ENCODE peak calls at places on chromosomes 1 and 21, in five cellular contexts. One of them, this sample, is unnamed.

GRCh38 chr1:45033356-45033755 is 21.3 kb downstream of the UROD start:
- DNase-seq in heart left ventricle: no peak
- DNase-seq in tibial artery: no peak
- DNase-seq in bronchial epithelial cell: no peak
- DNase-seq in CD8-positive, alpha-beta T cell: no peak
- DNase-seq in this sample: no peak

GRCh38 chr1:8597455-8597854 is 220.0 kb downstream of the RERE start:
- DNase-seq in CD8-positive, alpha-beta T cell: no peak
- DNase-seq in heart left ventricle: no peak
- DNase-seq in bronchial epithelial cell: no peak
- DNase-seq in tibial artery: no peak
- DNase-seq in this sample: no peak

GRCh38 chr1:33096358-33097005 is 15.5 kb downstream of the AZIN2 start:
- DNase-seq in bronchial epithelial cell: no peak
- DNase-seq in heart left ventricle: no peak
- DNase-seq in tibial artery: no peak
- DNase-seq in CD8-positive, alpha-beta T cell: no peak
- DNase-seq in this sample: no peak

GRCh38 chr1:185917646-185918045 is 183.5 kb downstream of the HMCN1 start:
- DNase-seq in bronchial epithelial cell: peak; percentile 29
- DNase-seq in tibial artery: no peak
- DNase-seq in CD8-positive, alpha-beta T cell: no peak
- DNase-seq in heart left ventricle: no peak
- DNase-seq in this sample: no peak

GRCh38 chr1:13589403-13589802 is 5.8 kb downstream of the PDPN start:
- DNase-seq in CD8-positive, alpha-beta T cell: no peak
- DNase-seq in tibial artery: no peak
- DNase-seq in bronchial epithelial cell: no peak
- DNase-seq in heart left ventricle: no peak
- DNase-seq in this sample: no peak

GRCh38 chr1:42937141-42937696 is 21.4 kb downstream of the SLC2A1 start:
- DNase-seq in tibial artery: peak; percentile 14
- DNase-seq in bronchial epithelial cell: peak; percentile 98
- DNase-seq in heart left ventricle: no peak
- DNase-seq in CD8-positive, alpha-beta T cell: no peak
- DNase-seq in this sample: no peak

GRCh38 chr1:99557556-99558256 is 88.2 kb upstream of the PALMD start:
- DNase-seq in tibial artery: no peak
- DNase-seq in heart left ventricle: no peak
- DNase-seq in CD8-positive, alpha-beta T cell: no peak
- DNase-seq in bronchial epithelial cell: peak; percentile 92
- DNase-seq in this sample: no peak

GRCh38 chr1:100107696-100108095 is 25.0 kb downstream of the SASS6 start:
- DNase-seq in heart left ventricle: no peak
- DNase-seq in CD8-positive, alpha-beta T cell: no peak
- DNase-seq in bronchial epithelial cell: no peak
- DNase-seq in tibial artery: no peak
- DNase-seq in this sample: no peak

GRCh38 chr1:44655609-44656008 is 18.7 kb downstream of the TMEM53 start:
- DNase-seq in CD8-positive, alpha-beta T cell: no peak
- DNase-seq in tibial artery: no peak
- DNase-seq in heart left ventricle: no peak
- DNase-seq in bronchial epithelial cell: no peak
- DNase-seq in this sample: no peak

GRCh38 chr1:180930687-180931086 is 18.0 kb downstream of the KIAA1614 start:
- DNase-seq in tibial artery: no peak
- DNase-seq in bronchial epithelial cell: no peak
- DNase-seq in CD8-positive, alpha-beta T cell: no peak
- DNase-seq in heart left ventricle: no peak
- DNase-seq in this sample: no peak

GRCh38 chr1:26721669-26722355 is 26.0 kb downstream of the ARID1A start:
- DNase-seq in CD8-positive, alpha-beta T cell: peak; percentile 45
- DNase-seq in bronchial epithelial cell: no peak
- DNase-seq in heart left ventricle: no peak
- DNase-seq in tibial artery: no peak
- DNase-seq in this sample: no peak

GRCh38 chr1:165408518-165408917 is 36.4 kb downstream of the RXRG start:
- DNase-seq in tibial artery: no peak
- DNase-seq in CD8-positive, alpha-beta T cell: no peak
- DNase-seq in heart left ventricle: peak; percentile 40
- DNase-seq in bronchial epithelial cell: peak; percentile 77
- DNase-seq in this sample: no peak

GRCh38 chr1:12181568-12181967 is 14.8 kb downstream of the TNFRSF1B start:
- DNase-seq in heart left ventricle: no peak
- DNase-seq in tibial artery: no peak
- DNase-seq in CD8-positive, alpha-beta T cell: no peak
- DNase-seq in bronchial epithelial cell: no peak
- DNase-seq in this sample: no peak

GRCh38 chr1:158554352-158554751 is at the start of gene OR6Y1:
- DNase-seq in tibial artery: no peak
- DNase-seq in heart left ventricle: peak; percentile 26
- DNase-seq in CD8-positive, alpha-beta T cell: no peak
- DNase-seq in bronchial epithelial cell: no peak
- DNase-seq in this sample: no peak

GRCh38 chr1:216464489-216464888 is 41.2 kb upstream of the USH2A start:
- DNase-seq in bronchial epithelial cell: peak; percentile 93
- DNase-seq in heart left ventricle: no peak
- DNase-seq in tibial artery: no peak
- DNase-seq in CD8-positive, alpha-beta T cell: no peak
- DNase-seq in this sample: no peak

GRCh38 chr1:41391834-41392527 is 30.7 kb downstream of the FOXO6 start:
- DNase-seq in bronchial epithelial cell: no peak
- DNase-seq in heart left ventricle: no peak
- DNase-seq in CD8-positive, alpha-beta T cell: no peak
- DNase-seq in tibial artery: no peak
- DNase-seq in this sample: no peak

GRCh38 chr21:24420694-24421093 is 1186.6 kb downstream of the MRPL39 start:
- DNase-seq in bronchial epithelial cell: no peak
- DNase-seq in heart left ventricle: no peak
- DNase-seq in CD8-positive, alpha-beta T cell: no peak
- DNase-seq in tibial artery: no peak
- DNase-seq in this sample: no peak

GRCh38 chr1:114259517-114260160 is 106.0 kb upstream of the SYT6 start:
- DNase-seq in heart left ventricle: peak; percentile 41
- DNase-seq in bronchial epithelial cell: no peak
- DNase-seq in tibial artery: no peak
- DNase-seq in CD8-positive, alpha-beta T cell: no peak
- DNase-seq in this sample: no peak

GRCh38 chr1:22021061-22021460 is 19.6 kb downstream of the CELA3A start:
- DNase-seq in CD8-positive, alpha-beta T cell: no peak
- DNase-seq in bronchial epithelial cell: no peak
- DNase-seq in tibial artery: no peak
- DNase-seq in heart left ventricle: no peak
- DNase-seq in this sample: no peak

GRCh38 chr1:171429137-171429536 is 56.2 kb upstream of the PRRC2C start:
- DNase-seq in heart left ventricle: no peak
- DNase-seq in bronchial epithelial cell: no peak
- DNase-seq in tibial artery: no peak
- DNase-seq in CD8-positive, alpha-beta T cell: no peak
- DNase-seq in this sample: no peak

GRCh38 chr1:175376194-175376593 is 183.6 kb upstream of the KIAA0040 start:
- DNase-seq in tibial artery: no peak
- DNase-seq in heart left ventricle: no peak
- DNase-seq in bronchial epithelial cell: peak; percentile 17
- DNase-seq in CD8-positive, alpha-beta T cell: no peak
- DNase-seq in this sample: no peak

GRCh38 chr1:221837886-221838285 is 96.0 kb upstream of the DUSP10 start:
- DNase-seq in bronchial epithelial cell: no peak
- DNase-seq in CD8-positive, alpha-beta T cell: no peak
- DNase-seq in tibial artery: no peak
- DNase-seq in heart left ventricle: no peak
- DNase-seq in this sample: no peak

DNA sequence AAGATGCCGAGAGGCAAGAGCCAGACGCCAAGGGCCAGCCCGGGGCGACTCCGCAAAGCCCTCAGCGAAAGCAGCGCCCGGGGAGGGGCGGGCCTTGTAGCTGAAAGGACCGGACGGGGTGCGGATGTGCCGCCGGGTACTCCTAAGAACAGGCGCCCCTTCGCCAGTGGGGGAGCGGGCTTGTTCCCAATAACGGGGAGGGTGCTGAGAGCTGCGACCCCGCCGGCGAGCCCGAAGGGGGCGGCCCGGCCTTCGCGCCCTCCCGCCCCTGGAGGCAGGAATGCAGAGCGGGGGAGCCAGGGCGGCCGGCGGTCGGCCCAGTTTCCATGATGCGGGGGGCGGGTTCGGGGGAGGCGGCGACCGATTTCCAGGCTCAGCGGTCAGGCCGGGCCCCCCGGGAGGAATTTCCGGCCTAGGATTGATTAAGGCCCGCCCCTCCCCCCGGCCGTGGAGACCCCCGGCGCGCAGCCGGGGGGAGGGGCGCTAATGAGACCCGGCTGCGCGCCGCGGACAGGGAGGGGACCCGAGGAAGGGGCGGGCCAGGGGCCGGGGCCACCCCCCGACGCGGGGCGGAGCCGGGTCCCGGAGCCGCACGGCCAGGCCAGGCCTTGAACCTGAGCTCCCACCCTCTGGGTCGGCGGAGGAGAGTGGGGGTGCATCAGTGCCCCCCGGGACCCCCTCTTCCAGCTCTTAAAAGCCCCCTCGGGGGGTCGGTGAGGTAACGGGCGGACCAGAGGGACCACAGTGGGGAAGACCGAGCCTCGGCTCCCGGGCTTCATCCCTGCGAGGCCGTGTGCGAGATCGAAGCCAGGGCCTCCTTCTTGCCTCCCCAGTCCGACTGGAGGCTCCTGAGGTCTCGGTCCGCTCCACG is 898 bp upstream of the TMEM200B start:
- DNase-seq in bronchial epithelial cell: no peak
- DNase-seq in CD8-positive, alpha-beta T cell: peak; percentile 71
- DNase-seq in tibial artery: peak; percentile 74
- DNase-seq in heart left ventricle: peak; percentile 82
- DNase-seq in this sample: peak; percentile 79
- TF ChIP-seq CTCF in bronchial epithelial cell: peak; percentile 74
- TF ChIP-seq CTCF in CD8-positive, alpha-beta T cell: no peak
- TF ChIP-seq CTCF in tibial artery: peak; percentile 92
- TF ChIP-seq CTCF in heart left ventricle: peak; percentile 61
- TF ChIP-seq CTCF in this sample: peak; percentile 77

GRCh38 chr21:34019402-34019801 is 54.0 kb upstream of the MRPS6 start:
- DNase-seq in CD8-positive, alpha-beta T cell: no peak
- DNase-seq in tibial artery: no peak
- DNase-seq in bronchial epithelial cell: no peak
- DNase-seq in heart left ventricle: no peak
- DNase-seq in this sample: no peak
- H3K4me3 ChIP-seq in CD8-positive, alpha-beta T cell: no peak overlapping the region
- H3K4me3 ChIP-seq in tibial artery: no peak overlapping the region
- H3K4me3 ChIP-seq in bronchial epithelial cell: no peak overlapping the region
- H3K4me3 ChIP-seq in heart left ventricle: no peak overlapping the region
- H3K4me3 ChIP-seq in this sample: no peak overlapping the region

GRCh38 chr1:211126622-211127021 is 7.3 kb downstream of the KCNH1 start:
- DNase-seq in bronchial epithelial cell: no peak
- DNase-seq in tibial artery: no peak
- DNase-seq in heart left ventricle: no peak
- DNase-seq in CD8-positive, alpha-beta T cell: no peak
- DNase-seq in this sample: no peak

GRCh38 chr1:211133393-211133840 is 531 bp downstream of the KCNH1 start:
- DNase-seq in tibial artery: no peak
- DNase-seq in bronchial epithelial cell: no peak
- DNase-seq in CD8-positive, alpha-beta T cell: no peak
- DNase-seq in heart left ventricle: no peak
- DNase-seq in this sample: no peak

GRCh38 chr1:211132681-211133392 is 1.1 kb downstream of the KCNH1 start:
- DNase-seq in bronchial epithelial cell: no peak
- DNase-seq in heart left ventricle: no peak
- DNase-seq in CD8-positive, alpha-beta T cell: no peak
- DNase-seq in tibial artery: no peak
- DNase-seq in this sample: no peak

GRCh38 chr1:211127166-211127565 is 6.8 kb downstream of the KCNH1 start:
- DNase-seq in bronchial epithelial cell: no peak
- DNase-seq in tibial artery: no peak
- DNase-seq in heart left ventricle: no peak
- DNase-seq in CD8-positive, alpha-beta T cell: no peak
- DNase-seq in this sample: no peak

DNA sequence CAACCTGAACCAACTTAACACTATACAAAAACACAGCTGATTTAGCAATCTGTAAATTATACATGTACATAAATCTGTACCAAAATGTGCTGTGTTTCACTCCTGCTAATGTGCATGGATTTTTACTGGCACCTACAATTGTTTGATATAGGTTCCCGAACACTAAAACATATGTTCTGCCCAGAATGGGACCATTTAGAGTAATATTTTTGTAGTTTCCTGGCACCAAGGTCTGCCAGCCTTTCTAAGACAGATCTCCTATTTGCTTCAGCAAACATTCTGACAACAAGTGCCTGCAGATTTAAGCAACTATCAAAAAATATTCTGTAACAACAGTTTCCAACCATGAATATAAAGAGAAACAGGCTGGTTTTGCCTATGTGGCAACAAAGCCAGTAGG is 4.2 kb downstream of the KCNH1 start:
- DNase-seq in heart left ventricle: no peak
- DNase-seq in tibial artery: no peak
- DNase-seq in CD8-positive, alpha-beta T cell: no peak
- DNase-seq in bronchial epithelial cell: no peak
- DNase-seq in this sample: no peak
- H3K27me3 ChIP-seq in heart left ventricle: peaks cover 10% of the 10 kb centered on the region
- H3K27me3 ChIP-seq in tibial artery: no peaks in the 10 kb centered on the region
- H3K27me3 ChIP-seq in CD8-positive, alpha-beta T cell: no peaks in the 10 kb centered on the region
- H3K27me3 ChIP-seq in bronchial epithelial cell: peaks cover 15% of the 10 kb centered on the region
- H3K27me3 ChIP-seq in this sample: peaks cover 92% of the 10 kb centered on the region

DNA sequence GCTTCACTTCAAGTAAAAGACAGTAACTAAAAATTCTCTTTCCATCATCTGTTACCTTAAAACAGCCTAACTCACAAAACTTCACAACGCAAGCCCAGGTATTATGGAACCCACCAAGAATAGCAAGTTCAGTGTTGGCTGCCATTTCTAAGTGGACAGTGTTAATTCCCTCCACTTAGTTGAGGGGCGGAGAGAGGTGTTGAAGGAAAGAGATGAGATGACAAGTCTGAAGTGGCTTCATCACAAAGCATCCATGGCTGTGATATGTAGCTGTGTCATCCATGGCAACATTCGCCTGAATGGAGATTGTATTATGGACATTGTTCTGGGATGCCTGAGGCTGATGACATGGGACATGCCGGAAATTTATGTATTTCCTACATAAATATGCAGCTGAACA is 101.8 kb downstream of the SIM2 start:
- DNase-seq in bronchial epithelial cell: no peak
- DNase-seq in heart left ventricle: no peak
- DNase-seq in CD8-positive, alpha-beta T cell: no peak
- DNase-seq in tibial artery: no peak
- DNase-seq in this sample: no peak
- TF ChIP-seq CTCF in bronchial epithelial cell: no peak
- TF ChIP-seq CTCF in heart left ventricle: no peak
- TF ChIP-seq CTCF in CD8-positive, alpha-beta T cell: no peak
- TF ChIP-seq CTCF in tibial artery: no peak
- TF ChIP-seq CTCF in this sample: no peak

GRCh38 chr1:209937996-209938959 is at the start of gene SYT14:
- DNase-seq in heart left ventricle: no peak
- DNase-seq in CD8-positive, alpha-beta T cell: no peak
- DNase-seq in tibial artery: no peak
- DNase-seq in bronchial epithelial cell: no peak
- DNase-seq in this sample: no peak
- H3K4me3 ChIP-seq in heart left ventricle: no peak within 1 kb of the TSS
- H3K4me3 ChIP-seq in CD8-positive, alpha-beta T cell: no peak within 1 kb of the TSS
- H3K4me3 ChIP-seq in tibial artery: no peak within 1 kb of the TSS
- H3K4me3 ChIP-seq in bronchial epithelial cell: no peak within 1 kb of the TSS
- H3K4me3 ChIP-seq in this sample: peak within 1 kb of the TSS; percentile 42

GRCh38 chr1:20076223-20076622 is 6.2 kb downstream of the PLA2G5 start:
- DNase-seq in heart left ventricle: no peak
- DNase-seq in tibial artery: no peak
- DNase-seq in CD8-positive, alpha-beta T cell: no peak
- DNase-seq in bronchial epithelial cell: no peak
- DNase-seq in this sample: no peak
- H3K27me3 ChIP-seq in heart left ventricle: no peaks in the 10 kb centered on the region
- H3K27me3 ChIP-seq in tibial artery: no peaks in the 10 kb centered on the region
- H3K27me3 ChIP-seq in CD8-positive, alpha-beta T cell: no peaks in the 10 kb centered on the region
- H3K27me3 ChIP-seq in bronchial epithelial cell: peaks cover 2% of the 10 kb centered on the region
- H3K27me3 ChIP-seq in this sample: no peaks in the 10 kb centered on the region